ENCODE peak calls at places on chromosomes 12 and 14, in seven cellular contexts. Q, J, O, G, D, F and E are unnamed samples. For H3K27me3, the result is how much of the 10 kb centered on the place peaks cover.

GRCh38 chr12:122646568-122647220 is 56.5 kb downstream of the HCAR2 start:
- DNase-seq in Q (peak), J (peak), O (peak), G (no peak), D (no peak), F (no peak), E (no peak)

GRCh38 chr14:54175298-54175942 is 218.8 kb upstream of the BMP4 start:
- DNase-seq in Q (peak), J (peak), O (peak), G (peak), D (peak), F (peak), E (peak)

GRCh38 chr12:120757949-120758348 is 32.3 kb downstream of the ACADS start:
- DNase-seq in Q (no peak), J (no peak), O (no peak), G (no peak), D (no peak), F (no peak), E (no peak)

GRCh38 chr14:67668559-67668958 is 5.9 kb downstream of the VTI1B start:
- DNase-seq in Q (no peak), J (no peak), O (no peak), G (no peak), D (no peak), F (no peak), E (no peak)

GRCh38 chr12:44960856-44961255 is 84.7 kb upstream of the NELL2 start:
- DNase-seq in Q (no peak), J (no peak), O (no peak), G (no peak), D (no peak), F (no peak), E (peak)

GRCh38 chr12:131122631-131123030 is 168.9 kb downstream of the ADGRD1 start:
- DNase-seq in Q (no peak), J (no peak), O (no peak), G (no peak), D (no peak), F (no peak), E (no peak)

GRCh38 chr14:104973215-104974145 is 4.7 kb downstream of the AHNAK2 start:
- DNase-seq in Q (peak), J (peak), O (peak), G (peak), D (peak), F (peak), E (no peak)

GRCh38 chr14:100739306-100739705 is 12.6 kb downstream of the DLK1 start:
- DNase-seq in Q (no peak), J (no peak), O (no peak), G (no peak), D (no peak), F (no peak), E (peak)

DNA sequence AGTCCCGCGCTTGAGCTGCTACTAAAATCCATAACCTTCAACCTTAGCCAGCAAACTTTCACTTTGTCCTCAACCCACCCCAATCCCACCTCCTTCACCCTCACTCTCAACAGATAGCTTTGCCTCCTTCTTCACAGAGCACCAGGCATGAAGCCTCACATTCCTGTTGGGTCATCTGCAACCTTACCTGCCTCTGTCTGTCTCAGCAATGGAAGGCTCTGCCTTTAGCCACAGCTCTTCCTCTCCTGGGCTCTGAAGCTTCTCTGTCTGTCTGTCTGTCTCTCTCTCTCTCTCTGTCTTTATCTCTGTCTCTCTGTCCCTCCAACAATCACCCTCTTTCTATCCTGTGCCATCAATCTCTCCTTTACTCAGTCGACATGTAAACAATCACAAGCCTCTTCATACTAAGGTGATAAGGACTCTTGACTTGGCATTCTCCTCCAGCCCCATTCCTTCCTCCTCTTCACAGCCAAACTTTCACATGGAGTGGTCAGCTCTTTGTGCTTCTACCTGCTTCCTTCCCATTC is 220.8 kb downstream of the SPTSSA start:
- DNase-seq in Q (no peak), J (no peak), O (no peak), G (no peak), D (no peak), F (no peak), E (no peak)
- H3K4me3 ChIP-seq in Q (no peak), J (no peak), O (no peak), G (no peak), D (no peak), F (no peak), E (no peak)

GRCh38 chr14:37594238-37594915 is 672 bp downstream of the FOXA1 start:
- DNase-seq in Q (peak), J (peak), O (peak), G (peak), D (peak), F (no peak), E (peak)

GRCh38 chr14:37594916-37595808 is at the start of the genes FOXA1 and TTC6:
- DNase-seq in Q (peak), J (peak), O (peak), G (peak), D (peak), F (no peak), E (peak)

GRCh38 chr14:37592288-37593274 is 2.5 kb downstream of the FOXA1 start:
- DNase-seq in Q (peak), J (no peak), O (no peak), G (no peak), D (no peak), F (no peak), E (peak)

GRCh38 chr14:37591941-37592287 is 3.1 kb downstream of the FOXA1 start:
- DNase-seq in Q (peak), J (no peak), O (no peak), G (no peak), D (no peak), F (no peak), E (no peak)

GRCh38 chr14:37593496-37594237 is 1.4 kb downstream of the FOXA1 start:
- DNase-seq in Q (peak), J (no peak), O (no peak), G (no peak), D (no peak), F (no peak), E (no peak)
- H3K27me3 ChIP-seq in Q (under half), J (half or more), O (half or more), G (under half), D (half or more), F (under half), E (half or more)

GRCh38 chr12:3201741-3202500 is 124.7 kb downstream of the TSPAN9 start:
- DNase-seq in Q (no peak), J (no peak), O (no peak), G (no peak), D (no peak), F (no peak), E (peak)

GRCh38 chr12:3202734-3203446 is 125.7 kb downstream of the TSPAN9 start:
- DNase-seq in Q (peak), J (peak), O (peak), G (peak), D (peak), F (peak), E (peak)

GRCh38 chr12:3199551-3200031 is 122.4 kb downstream of the TSPAN9 start:
- DNase-seq in Q (no peak), J (peak), O (peak), G (no peak), D (peak), F (no peak), E (peak)

GRCh38 chr12:3200032-3200617 is 122.9 kb downstream of the TSPAN9 start:
- DNase-seq in Q (peak), J (peak), O (peak), G (peak), D (peak), F (no peak), E (peak)

DNA sequence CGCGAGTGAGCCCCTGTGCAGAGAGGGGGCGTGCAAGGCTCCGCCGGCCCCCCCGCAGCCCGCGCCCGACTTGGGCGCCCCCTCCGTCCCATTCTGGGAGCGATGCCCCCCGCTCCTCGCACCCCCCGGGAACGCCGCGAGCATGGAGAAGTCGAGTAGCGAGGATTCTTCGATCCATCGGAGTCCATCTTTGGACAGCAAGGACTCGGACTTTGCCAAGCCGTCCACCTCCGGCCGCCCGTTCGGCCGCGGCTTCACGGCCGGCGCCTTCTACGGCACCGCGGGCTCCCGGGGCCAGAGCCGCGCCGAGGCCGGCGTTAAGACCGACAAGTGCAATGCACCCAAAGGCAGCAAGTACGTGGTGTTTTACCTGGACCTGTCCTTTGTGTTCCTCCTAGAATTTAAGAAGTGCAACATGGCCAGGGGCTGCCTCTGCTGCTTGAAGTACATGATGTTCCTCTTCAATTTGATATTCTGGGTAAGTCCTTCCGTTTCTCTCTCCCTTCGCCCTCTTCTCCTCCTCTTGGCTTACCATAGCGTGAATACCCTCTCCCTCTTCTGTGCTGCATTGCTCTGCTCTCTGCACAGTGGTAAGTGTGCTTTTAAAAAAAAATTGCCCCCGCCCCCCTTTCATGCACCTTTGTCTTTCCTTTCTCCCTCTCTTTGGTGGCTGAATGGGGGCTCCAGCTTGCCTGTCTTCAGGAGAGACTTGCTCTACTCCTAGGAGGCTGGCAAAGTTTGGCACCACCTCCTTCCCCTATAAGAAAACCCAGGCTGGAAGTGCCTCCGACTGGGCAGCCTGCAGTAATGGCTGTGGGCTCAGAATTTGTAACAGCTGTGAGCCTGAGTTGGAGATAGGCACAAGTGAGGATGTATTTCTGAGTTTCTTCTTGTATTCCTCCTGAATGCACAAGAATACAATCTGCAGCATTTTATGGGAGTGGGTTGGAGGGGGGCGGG is 123.9 kb downstream of the TSPAN9 start:
- DNase-seq in Q (no peak), J (no peak), O (no peak), G (no peak), D (no peak), F (no peak), E (peak)
- H3K4me3 ChIP-seq in Q (peak), J (peak), O (peak), G (no peak), D (peak), F (peak), E (peak)

DNA sequence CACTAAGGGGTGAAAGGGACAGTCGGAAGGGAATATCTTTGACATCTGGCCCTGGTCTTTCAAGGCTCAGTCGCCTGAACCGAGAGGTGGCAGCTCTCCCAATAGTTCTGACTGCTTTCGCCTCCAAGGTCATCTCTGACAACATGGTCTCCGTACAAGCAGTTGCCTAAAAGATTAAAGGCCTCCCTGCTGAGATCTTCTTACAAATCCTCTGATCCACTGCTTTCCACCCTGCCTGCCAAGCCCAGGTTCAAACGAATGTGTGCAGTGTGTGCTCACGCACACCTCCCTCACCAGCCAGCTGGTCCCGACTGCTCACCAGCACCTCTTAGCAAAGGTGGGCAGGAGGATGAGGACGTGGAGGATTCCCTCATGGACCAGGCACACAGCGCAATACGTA is 10.4 kb downstream of the B4GALNT3 start:
- DNase-seq in Q (no peak), J (no peak), O (no peak), G (no peak), D (no peak), F (no peak), E (no peak)
- H3K27me3 ChIP-seq in Q (under half), J (under half), O (under half), G (under half), D (under half), F (under half), E (under half)